ENCODE peak calls at places on chromosome 12, in four cellular contexts. M is CD8-positive, alpha-beta T cell; I is fibroblast of pulmonary artery; K is psoas muscle. L is an unnamed sample.

GRCh38 chr12:92859650-92860386 is 69.3 kb downstream of the EEA1 start:
- DNase-seq in K (no peak), M (no peak), I (no peak), L (no peak)

GRCh38 chr12:14896477-14897184 is 11.0 kb upstream of the MGP start:
- DNase-seq in I (peak; percentile 84), K (no peak), M (no peak), L (peak; percentile 98)

GRCh38 chr12:108689314-108690190 is 41.8 kb downstream of the CORO1C start:
- DNase-seq in M (peak; percentile 12), K (no peak), I (peak; percentile 68), L (peak; percentile 59)

GRCh38 chr12:100128509-100128908 is 14.2 kb downstream of the BLTP3B start:
- DNase-seq in I (peak; percentile 70), M (no peak), K (peak; percentile 41), L (peak; percentile 57)

GRCh38 chr12:15629761-15630160 is 159.4 kb downstream of the EPS8 start:
- DNase-seq in M (no peak), I (peak; percentile 69), K (no peak), L (peak; percentile 69)

GRCh38 chr12:110373025-110373876 is 30.3 kb downstream of the ANAPC7 start:
- DNase-seq in M (no peak), K (peak; percentile 19), I (no peak), L (no peak)

GRCh38 chr12:12685305-12685704 is 10.7 kb downstream of the GPR19 start:
- DNase-seq in I (no peak), K (no peak), M (no peak), L (no peak)

GRCh38 chr12:94401326-94401725 is 58.3 kb downstream of the CEP83 start:
- DNase-seq in I (no peak), K (no peak), M (no peak), L (no peak)

GRCh38 chr12:70823182-70823976 is 97.2 kb downstream of the PTPRR start:
- DNase-seq in I (no peak), K (no peak), M (no peak), L (no peak)

GRCh38 chr12:48973992-48974673 is 2.6 kb upstream of the WNT10B start:
- DNase-seq in I (peak; percentile 66), K (peak; percentile 78), M (peak; percentile 46), L (peak; percentile 87)
- TF ChIP-seq CTCF in I (peak; percentile 74), K (peak; percentile 47), M (peak; percentile 56), L (peak; percentile 89)

DNA sequence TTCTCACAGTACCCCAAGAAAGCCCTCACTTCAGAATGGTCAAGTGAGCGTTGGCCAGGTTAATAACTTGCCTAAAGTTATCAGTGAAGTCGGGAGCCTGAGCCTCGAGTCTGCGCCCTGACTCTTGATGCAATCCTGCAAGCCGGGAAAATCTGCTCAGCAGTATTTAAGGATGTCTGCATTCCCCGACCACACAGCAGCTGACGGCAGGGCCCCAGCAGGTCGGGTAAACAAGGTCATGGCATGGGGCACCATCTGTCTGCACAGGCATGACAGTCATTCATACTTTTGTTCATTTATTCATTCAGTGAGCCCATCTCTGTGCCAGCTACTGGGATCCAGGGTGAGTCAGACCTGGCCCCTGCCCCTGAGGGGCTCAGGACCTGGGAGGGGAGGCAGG is 11.1 kb downstream of the ABCB9 start:
- DNase-seq in M (no peak), K (no peak), I (no peak), L (no peak)
- TF ChIP-seq CTCF in M (no peak), K (no peak), I (no peak), L (no peak)

GRCh38 chr12:83827860-83828259 is 1084.7 kb downstream of the SLC6A15 start:
- DNase-seq in I (no peak), M (no peak), K (no peak), L (no peak)
- TF ChIP-seq CTCF in I (no peak), M (no peak), K (no peak), L (no peak)

GRCh38 chr12:11510671-11511070 is 115.3 kb upstream of the PRB2 start:
- DNase-seq in I (no peak), M (no peak), K (no peak), L (no peak)

GRCh38 chr12:11508699-11509098 is 113.3 kb upstream of the PRB2 start:
- DNase-seq in K (no peak), I (peak; percentile 10), M (no peak), L (no peak)

GRCh38 chr12:11517080-11517479 is 121.7 kb upstream of the PRB2 start:
- DNase-seq in M (no peak), I (no peak), K (no peak), L (no peak)

GRCh38 chr12:11513288-11513687 is 117.9 kb upstream of the PRB2 start:
- DNase-seq in M (no peak), I (peak; percentile 11), K (no peak), L (no peak)
- TF ChIP-seq CTCF in M (no peak), I (peak; percentile 10), K (no peak), L (no peak)

GRCh38 chr12:3752096-3752709 is 706 bp downstream of the CRACR2A start:
- DNase-seq in I (peak; percentile 37), K (peak; percentile 63), M (peak; percentile 69), L (peak; percentile 37)

GRCh38 chr12:3751151-3752095 is 1.5 kb downstream of the CRACR2A start:
- DNase-seq in K (no peak), M (no peak), I (no peak), L (no peak)

GRCh38 chr12:3753549-3754284 is 808 bp upstream of the CRACR2A start:
- DNase-seq in K (no peak), M (no peak), I (peak; percentile 31), L (peak; percentile 59)

GRCh38 chr12:3750616-3751015 is 2.3 kb downstream of the CRACR2A start:
- DNase-seq in I (no peak), M (no peak), K (no peak), L (no peak)

DNA sequence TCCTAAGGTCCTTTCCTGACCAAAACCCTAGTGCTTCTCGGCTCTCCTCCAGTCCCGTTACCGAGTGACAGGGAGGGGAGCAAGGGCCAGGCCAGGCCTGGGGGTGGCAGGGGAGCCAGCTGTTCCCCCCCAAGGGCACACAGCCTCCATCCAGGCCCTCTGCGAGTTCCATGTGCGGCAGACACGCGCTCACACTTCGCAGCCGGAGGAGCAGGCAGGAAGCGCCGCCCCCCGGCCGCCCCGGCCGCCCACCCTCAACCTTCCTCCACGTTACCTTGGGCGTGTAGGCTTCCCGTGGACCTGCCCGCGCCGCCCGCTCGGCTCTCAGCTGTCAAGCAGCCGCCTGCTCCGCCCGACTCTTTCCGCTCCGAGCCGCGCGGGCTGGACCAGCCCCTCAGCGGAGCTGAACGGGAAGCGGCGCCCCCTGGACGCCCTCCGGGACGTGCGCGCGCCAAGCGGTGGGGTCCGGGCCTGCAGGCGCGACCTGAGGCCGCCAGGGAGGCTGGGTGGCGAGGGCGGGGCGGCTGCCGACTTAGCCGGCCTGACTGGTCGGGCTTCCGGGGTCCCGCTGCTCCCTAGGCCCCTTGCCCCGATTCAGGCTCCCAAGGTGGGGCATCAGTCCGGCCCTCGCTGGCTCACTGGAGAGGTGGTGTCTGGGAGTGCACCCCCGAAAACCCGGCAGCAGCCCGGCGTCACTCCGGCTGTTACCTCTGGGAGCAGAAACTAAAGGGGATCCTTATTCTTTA is at the start of gene CRACR2A:
- DNase-seq in M (peak; percentile 85), I (peak; percentile 62), K (peak; percentile 72), L (peak; percentile 55)
- TF ChIP-seq CTCF in M (peak; percentile 87), I (peak; percentile 15), K (peak; percentile 38), L (peak; percentile 51)